ENCODE peak calls at places on chromosomes 3 and 15, in four cellular contexts. W is NB4, S is GM12878, L is A549. X is an unnamed sample.

GRCh38 chr3:189573004-189573403 is 58.2 kb upstream of the TP63 start:
- DNase-seq in W (no peak), L (no peak), S (peak), X (no peak)

GRCh38 chr3:46483799-46484198 is 14.0 kb upstream of the RTP3 start:
- DNase-seq in W (peak), L (no peak), S (no peak), X (no peak)

GRCh38 chr3:98259707-98260106 is 4.3 kb upstream of the OR5H6 start:
- DNase-seq in L (no peak), S (no peak), W (peak), X (no peak)

GRCh38 chr3:87446849-87447387 is 170.5 kb upstream of the POU1F1 start:
- DNase-seq in W (no peak), L (no peak), S (no peak), X (no peak)

GRCh38 chr3:101849714-101850326 is 506 bp downstream of the NFKBIZ start:
- DNase-seq in W (peak), S (no peak), L (no peak), X (peak)

GRCh38 chr15:38920966-38921365 is 356.4 kb upstream of the RASGRP1 start:
- DNase-seq in L (no peak), W (no peak), S (no peak), X (no peak)

GRCh38 chr3:167251678-167252077 is 128.4 kb downstream of the ZBBX start:
- DNase-seq in S (no peak), L (no peak), W (peak), X (no peak)

GRCh38 chr3:162769559-162769958 is 1273.0 kb downstream of the OTOL1 start:
- DNase-seq in S (no peak), W (no peak), L (no peak), X (no peak)

GRCh38 chr15:84598993-84599392 is 1.8 kb upstream of the ZSCAN2 start:
- DNase-seq in W (peak), S (no peak), L (peak), X (peak)

GRCh38 chr3:124565551-124565950 is 164.7 kb upstream of the UMPS start:
- DNase-seq in S (no peak), W (no peak), L (no peak), X (no peak)
- TF ChIP-seq MYC in S (no peak), W (no peak), L (no peak), X (no peak)

DNA sequence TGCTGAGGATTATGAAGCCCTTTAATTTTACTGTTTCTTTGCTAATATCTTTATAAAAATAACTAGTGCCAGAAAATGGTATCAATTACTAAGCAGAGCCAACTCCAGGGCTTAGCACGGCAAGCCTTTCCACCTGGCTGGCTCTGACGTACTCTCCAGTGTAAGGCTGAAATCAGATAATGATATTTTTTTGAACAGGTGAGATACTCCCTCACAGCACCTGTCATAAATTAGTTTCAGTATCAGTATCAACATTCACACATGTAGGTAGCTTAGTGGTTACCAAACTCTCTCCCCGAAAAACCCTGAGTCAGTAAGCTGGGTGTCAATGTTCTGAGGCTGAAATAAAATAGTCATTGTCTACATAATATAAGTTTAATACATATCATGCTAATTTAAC is 710.1 kb downstream of the SQOR start:
- DNase-seq in W (no peak), L (no peak), S (no peak), X (no peak)
- TF ChIP-seq MYC in W (no peak), L (no peak), S (no peak), X (no peak)

DNA sequence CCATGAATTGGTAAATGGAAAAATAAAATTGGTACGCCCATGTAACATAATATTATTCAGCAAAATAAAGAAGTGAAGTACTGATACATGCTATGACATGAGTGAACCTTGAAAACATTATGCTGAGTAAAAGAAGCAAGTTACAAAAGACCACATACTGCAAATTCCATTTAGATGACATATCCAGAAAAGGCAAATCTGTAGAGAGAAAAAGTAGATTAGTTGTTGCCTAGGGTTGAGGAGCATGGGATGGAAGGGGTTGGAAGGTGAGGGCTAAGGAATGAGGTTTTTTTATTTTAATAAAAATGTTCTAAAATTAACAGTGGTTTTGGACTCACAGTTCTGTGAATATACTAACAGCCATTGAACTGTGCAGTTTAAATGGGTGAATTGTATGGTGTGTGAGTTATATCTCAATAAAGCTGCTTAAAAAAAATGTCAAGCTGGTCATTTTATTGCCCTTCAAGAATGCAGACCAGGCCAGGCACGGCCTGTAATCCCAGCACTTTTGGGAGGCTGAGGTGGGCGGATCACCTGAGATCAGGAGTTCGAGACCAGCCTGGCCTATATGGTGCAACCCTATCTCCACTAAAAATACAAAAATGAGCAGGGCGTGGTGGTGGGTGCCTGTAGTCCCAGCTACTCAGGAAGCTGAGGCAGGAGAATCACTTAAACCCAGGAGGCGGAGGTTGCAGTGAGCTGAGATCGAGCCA is 8.1 kb upstream of the DLG1 start:
- DNase-seq in S (no peak), L (no peak), W (no peak), X (peak)
- TF ChIP-seq MYC in S (no peak), L (no peak), W (no peak), X (no peak)

GRCh38 chr15:52922871-52923270 is 132.7 kb upstream of the ONECUT1 start:
- DNase-seq in L (no peak), W (no peak), S (no peak), X (no peak)

GRCh38 chr15:52924641-52925040 is 134.5 kb upstream of the ONECUT1 start:
- DNase-seq in S (no peak), L (no peak), W (no peak), X (no peak)
- TF ChIP-seq MYC in S (no peak), L (no peak), W (no peak), X (no peak)

DNA sequence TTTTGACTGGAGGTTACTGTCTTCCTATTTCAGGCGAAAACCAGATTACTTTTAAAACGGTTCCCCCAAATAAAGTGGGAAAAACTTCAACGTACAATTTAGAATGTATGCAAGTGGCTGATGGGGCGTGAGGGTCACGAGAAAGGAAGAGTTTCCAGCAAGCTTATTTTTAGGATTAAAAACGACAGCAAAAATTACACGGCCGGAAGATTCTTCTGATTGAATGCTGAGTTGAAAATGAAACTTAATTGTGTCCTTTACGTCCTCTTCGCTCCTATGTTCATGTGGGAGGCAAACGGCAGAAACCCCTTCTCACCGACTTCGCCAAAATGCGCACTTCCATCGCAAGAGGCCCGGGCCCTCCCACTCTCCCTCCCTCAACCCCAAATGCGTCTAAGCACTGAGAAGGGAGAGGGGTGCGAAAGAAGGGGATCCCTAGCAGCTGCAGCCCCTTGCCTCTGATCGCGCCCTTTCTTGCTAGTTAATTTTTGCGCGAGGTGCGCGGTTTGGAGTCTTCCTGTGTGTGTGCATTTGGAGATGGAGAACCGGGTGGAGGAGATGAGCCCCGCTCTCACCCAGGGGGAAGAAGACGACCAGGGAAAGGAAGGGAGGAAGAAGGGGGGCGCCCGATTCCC is 648 bp downstream of the CD47 start:
- DNase-seq in L (no peak), S (no peak), W (peak), X (peak)
- TF ChIP-seq MYC in L (no peak), S (no peak), W (no peak), X (no peak)

GRCh38 chr3:109640146-109640652 is 302.9 kb upstream of the DPPA4 start:
- DNase-seq in S (no peak), L (no peak), W (no peak), X (no peak)

GRCh38 chr3:109644332-109644731 is 307.0 kb upstream of the DPPA4 start:
- DNase-seq in W (no peak), L (no peak), S (no peak), X (no peak)

GRCh38 chr3:109642042-109642441 is 304.7 kb upstream of the DPPA4 start:
- DNase-seq in L (no peak), W (no peak), S (no peak), X (no peak)

GRCh38 chr3:109647985-109648384 is 310.6 kb upstream of the DPPA4 start:
- DNase-seq in S (no peak), W (no peak), L (no peak), X (no peak)

GRCh38 chr3:109643590-109643989 is 306.2 kb upstream of the DPPA4 start:
- DNase-seq in L (peak), S (no peak), W (peak), X (no peak)
- TF ChIP-seq MYC in L (no peak), S (no peak), W (no peak), X (no peak)

GRCh38 chr3:125141596-125142417 is 70.7 kb downstream of the SLC12A8 start:
- DNase-seq in L (no peak), W (peak), S (no peak), X (peak)
- TF ChIP-seq MYC in L (no peak), W (no peak), S (no peak), X (no peak)

DNA sequence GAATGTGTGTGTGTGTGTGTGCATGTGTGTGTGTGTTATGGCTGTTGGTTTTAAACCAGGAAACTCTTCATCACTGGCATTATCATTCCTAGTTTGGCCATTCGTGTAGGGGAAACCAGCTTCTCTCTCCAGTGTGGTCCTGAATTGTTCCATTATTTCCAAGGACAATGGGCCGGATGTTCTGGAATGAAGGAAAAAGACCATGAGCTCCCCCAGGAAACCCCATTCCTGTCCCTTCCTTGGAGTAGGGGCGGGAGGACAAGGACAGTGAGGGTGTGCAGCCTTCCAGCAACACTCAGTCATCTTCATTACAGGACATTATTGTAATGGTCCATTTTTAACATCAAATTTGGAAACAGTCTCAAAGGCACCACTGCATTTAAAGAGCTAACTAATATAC is 92.4 kb downstream of the LRRK1 start:
- DNase-seq in L (no peak), S (no peak), W (no peak), X (peak)
- TF ChIP-seq MYC in L (no peak), S (no peak), W (no peak), X (no peak)

GRCh38 chr3:134333522-134334181 is 40.6 kb downstream of the AMOTL2 start:
- DNase-seq in W (no peak), L (no peak), S (no peak), X (no peak)

GRCh38 chr3:134331811-134332199 is 42.4 kb downstream of the AMOTL2 start:
- DNase-seq in L (no peak), S (no peak), W (no peak), X (no peak)

GRCh38 chr3:134328846-134329245 is 45.4 kb downstream of the AMOTL2 start:
- DNase-seq in S (no peak), L (no peak), W (no peak), X (no peak)

GRCh38 chr3:134332344-134332743 is 41.9 kb downstream of the AMOTL2 start:
- DNase-seq in W (no peak), L (no peak), S (no peak), X (no peak)

GRCh38 chr3:134330895-134331810 is 43.1 kb downstream of the AMOTL2 start:
- DNase-seq in W (no peak), L (no peak), S (no peak), X (peak)
- TF ChIP-seq MYC in W (no peak), L (no peak), S (no peak), X (no peak)

DNA sequence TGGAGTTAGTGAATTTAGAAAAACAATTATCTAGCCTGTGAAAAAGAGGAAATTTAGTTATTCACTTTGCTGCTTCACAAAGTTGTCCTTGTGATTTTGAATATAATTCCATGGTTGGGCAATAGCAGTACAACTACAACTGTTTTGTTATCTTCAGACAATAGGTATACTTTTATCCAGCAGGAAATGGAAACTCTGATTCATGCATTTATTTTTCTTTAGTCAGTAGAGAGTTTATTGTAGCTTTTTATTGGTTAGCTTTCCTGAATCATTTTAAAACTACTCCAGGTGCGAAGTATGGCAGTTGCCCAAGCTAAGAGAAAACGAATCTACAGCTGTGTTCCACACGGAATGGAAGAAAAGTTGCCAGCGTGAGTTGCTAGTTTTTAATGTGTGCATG is 80.3 kb downstream of the TM4SF4 start:
- DNase-seq in W (no peak), S (no peak), L (no peak), X (peak)
- TF ChIP-seq MYC in W (no peak), S (no peak), L (no peak), X (no peak)